ENCODE peak calls at places on chromosomes 3 and 15, in eight cellular contexts. F is thyroid gland, Y is foreskin fibroblast, S is body of pancreas, B is colonic mucosa, T is left ventricle myocardium inferior, W is HepG2, Q is uterus. O is an unnamed sample.

GRCh38 chr3:123325766-123326256 is 123.1 kb downstream of the ADCY5 start:
- DNase-seq in Y (no peak), W (no peak), F (no peak), S (no peak), T (peak; percentile 12), B (no peak), Q (no peak), O (no peak)

GRCh38 chr15:31399544-31400171 is 73.0 kb downstream of the KLF13 start:
- DNase-seq in Y (no peak), S (no peak), W (no peak), B (peak; percentile 53), T (peak; percentile 14), Q (no peak), F (no peak), O (no peak)

GRCh38 chr15:71623111-71623510 is 187.2 kb upstream of the NR2E3 start:
- DNase-seq in W (no peak), Q (no peak), T (no peak), Y (no peak), F (no peak), S (no peak), B (no peak), O (no peak)

GRCh38 chr3:55576621-55577020 is 89.5 kb upstream of the WNT5A start:
- DNase-seq in F (no peak), W (no peak), B (no peak), T (no peak), S (no peak), Y (no peak), Q (no peak), O (no peak)

GRCh38 chr15:20356444-20357138 is 185.0 kb downstream of the GOLGA6L6 start:
- DNase-seq in W (peak; percentile 45), F (peak; percentile 43), B (no peak), Q (peak; percentile 15), Y (no peak), T (peak; percentile 54), S (no peak), O (no peak)

GRCh38 chr3:195103623-195104022 is 167.3 kb downstream of the XXYLT1 start:
- DNase-seq in W (no peak), Q (no peak), T (no peak), S (no peak), F (no peak), B (no peak), Y (peak; percentile 78), O (no peak)

GRCh38 chr3:61894988-61895935 is 333.9 kb downstream of the PTPRG start:
- DNase-seq in F (peak; percentile 72), W (peak; percentile 12), Y (peak; percentile 92), T (peak; percentile 33), S (peak; percentile 79), B (peak; percentile 88), Q (peak; percentile 48), O (peak; percentile 85)

GRCh38 chr15:70160267-70160666 is 62.5 kb upstream of the TLE3 start:
- DNase-seq in Q (no peak), F (no peak), W (no peak), T (no peak), B (no peak), Y (peak; percentile 79), S (peak; percentile 52), O (no peak)

GRCh38 chr15:94168250-94168649 is 63.1 kb upstream of the MCTP2 start:
- DNase-seq in Y (no peak), B (no peak), Q (no peak), S (no peak), F (no peak), T (no peak), W (peak; percentile 6), O (no peak)

GRCh38 chr3:58612825-58613224 is 35.6 kb upstream of the FAM107A start:
- DNase-seq in Y (no peak), W (no peak), T (peak; percentile 53), S (no peak), F (no peak), B (no peak), Q (no peak), O (no peak)

GRCh38 chr3:107846282-107846852 is 244.5 kb downstream of the CD47 start:
- DNase-seq in F (peak; percentile 74), Q (peak; percentile 59), Y (peak; percentile 77), W (peak; percentile 47), S (peak; percentile 62), B (peak; percentile 64), T (peak; percentile 55), O (no peak)

GRCh38 chr15:98720577-98720976 is 72.2 kb downstream of the IGF1R start:
- DNase-seq in T (no peak), Q (no peak), F (no peak), B (no peak), W (no peak), Y (no peak), S (no peak), O (no peak)

GRCh38 chr15:77081971-77082370 is 11.1 kb upstream of the TSPAN3 start:
- DNase-seq in W (no peak), Q (no peak), S (no peak), B (no peak), F (no peak), T (no peak), Y (no peak), O (no peak)

GRCh38 chr15:77087213-77087612 is 16.3 kb upstream of the TSPAN3 start:
- DNase-seq in T (no peak), Y (no peak), W (no peak), Q (no peak), F (no peak), S (no peak), B (no peak), O (no peak)

DNA sequence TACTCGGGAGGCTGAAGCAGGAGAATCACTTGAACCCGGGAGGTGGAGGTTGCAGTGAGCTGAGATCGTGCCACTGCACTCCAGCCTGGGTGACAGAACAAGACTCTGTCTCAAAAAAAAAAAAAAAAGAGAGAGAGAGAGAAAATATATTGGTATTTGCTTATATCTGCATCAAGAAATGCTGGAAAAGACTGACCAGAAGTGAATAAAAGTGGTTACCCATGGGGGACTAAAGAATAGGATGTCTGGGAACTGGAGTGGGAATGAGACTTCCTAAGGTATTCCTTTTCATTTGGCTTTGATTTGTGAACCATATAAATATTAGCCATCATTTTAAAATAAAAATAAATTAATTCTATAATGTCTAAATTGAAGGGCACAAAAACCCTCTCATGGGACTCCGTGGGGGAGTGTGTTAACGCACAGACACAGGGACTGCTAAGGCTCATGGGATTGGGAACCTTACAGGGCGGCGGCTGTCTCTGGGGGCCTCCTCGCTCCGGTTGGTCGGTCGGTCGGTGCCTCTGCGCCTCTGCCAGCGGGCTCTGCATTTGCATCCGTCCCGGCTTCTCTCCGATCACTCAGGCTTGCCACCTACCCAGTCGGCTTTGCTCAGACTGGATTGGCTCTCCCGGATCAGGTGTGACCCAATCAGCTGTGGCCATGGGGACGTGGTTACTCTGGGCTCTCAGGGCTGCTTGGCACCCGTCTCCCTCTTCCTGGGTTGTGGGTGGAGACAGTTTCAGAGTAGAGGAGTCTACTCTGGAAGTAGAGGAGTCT is 12.7 kb upstream of the TSPAN3 start:
- DNase-seq in T (peak; percentile 78), Y (no peak), B (peak; percentile 93), S (peak; percentile 94), F (peak; percentile 96), Q (peak; percentile 51), W (peak; percentile 75), O (peak; percentile 73)
- H3K4me3 ChIP-seq in T (peak overlapping the region; percentile 58), Y (no peak overlapping the region), B (peak overlapping the region; percentile 18), S (no peak overlapping the region), F (peak overlapping the region; percentile 6), Q (no peak overlapping the region), W (no peak overlapping the region), O (peak overlapping the region; percentile 15)

DNA sequence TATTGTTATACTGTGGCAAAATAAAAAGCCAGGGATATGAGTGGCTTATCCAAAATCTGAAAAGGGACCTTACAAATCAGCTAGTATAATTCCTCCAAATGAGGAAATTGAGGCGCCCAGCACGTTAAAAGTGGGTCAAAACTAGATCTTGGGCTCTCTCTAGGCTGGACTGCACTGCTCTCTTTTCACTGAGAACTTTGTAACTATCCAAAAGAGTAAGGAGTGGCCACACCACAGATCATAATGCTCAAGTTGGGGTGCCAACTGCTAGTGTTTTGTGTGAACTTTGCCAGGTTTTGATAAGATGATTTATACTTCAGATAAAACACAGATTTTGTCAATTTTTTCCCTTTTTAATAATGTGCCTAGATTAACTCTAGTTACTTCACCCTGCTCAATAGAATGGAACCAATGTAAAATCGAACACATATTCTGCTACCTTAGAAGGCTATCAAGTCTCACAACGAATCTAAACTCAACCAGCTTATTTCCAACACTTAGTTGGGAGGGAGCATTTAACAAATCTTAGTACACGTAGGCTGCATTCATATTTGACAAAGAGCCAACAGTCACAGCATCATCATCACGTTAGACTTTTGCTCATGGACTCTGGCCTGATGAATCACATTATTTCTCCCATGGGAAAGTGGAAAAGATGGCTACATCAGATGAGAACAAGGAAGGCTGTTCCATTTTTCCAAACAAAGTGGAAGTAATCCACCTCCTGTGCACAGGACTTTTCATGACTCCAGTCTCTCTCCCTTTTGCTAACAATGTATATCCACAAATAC is 64.4 kb downstream of the ABI3BP start:
- DNase-seq in B (no peak), Q (no peak), T (no peak), W (no peak), S (peak; percentile 8), F (no peak), Y (peak; percentile 91), O (no peak)
- TF ChIP-seq CTCF in B (no peak), Q (no peak), T (no peak), W (no peak), S (no peak), F (no peak), Y (no peak), O (no peak)

GRCh38 chr3:154181127-154181691 is 60.0 kb downstream of the ARHGEF26 start:
- DNase-seq in Q (no peak), B (no peak), T (no peak), W (no peak), S (peak; percentile 6), F (peak; percentile 46), Y (no peak), O (no peak)

GRCh38 chr3:154182322-154182922 is 61.2 kb downstream of the ARHGEF26 start:
- DNase-seq in B (no peak), S (no peak), W (no peak), Y (no peak), T (no peak), Q (no peak), F (no peak), O (no peak)

GRCh38 chr3:154178172-154178571 is 57.0 kb downstream of the ARHGEF26 start:
- DNase-seq in W (no peak), B (no peak), T (no peak), Q (no peak), S (no peak), F (no peak), Y (peak; percentile 6), O (no peak)

GRCh38 chr3:154184582-154184981 is 63.4 kb downstream of the ARHGEF26 start:
- DNase-seq in T (no peak), W (no peak), Y (no peak), Q (no peak), B (peak; percentile 27), S (no peak), F (no peak), O (no peak)

DNA sequence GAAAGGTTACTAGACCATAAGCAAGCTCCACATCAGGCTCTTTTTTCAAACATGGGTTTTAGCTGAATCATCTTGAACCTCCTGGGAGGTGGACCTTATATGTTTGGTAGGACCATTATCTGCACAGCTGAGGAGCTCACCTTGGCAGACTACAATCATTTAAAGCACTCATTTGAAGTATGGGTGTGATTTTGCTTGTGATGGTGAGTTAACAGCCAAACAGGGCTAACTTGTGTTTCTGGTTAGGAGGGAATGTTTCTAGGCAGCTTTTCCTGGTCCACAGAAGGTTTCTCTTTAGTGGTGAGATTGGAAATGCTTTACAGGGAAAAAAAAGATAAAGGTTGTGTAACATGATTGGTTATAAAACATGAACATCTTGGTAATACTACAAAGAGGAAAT is 61.8 kb downstream of the ARHGEF26 start:
- DNase-seq in B (no peak), S (no peak), F (no peak), Q (no peak), W (no peak), Y (no peak), T (no peak), O (no peak)
- H3K4me3 ChIP-seq in B (no peak overlapping the region), S (no peak overlapping the region), F (no peak overlapping the region), Q (no peak overlapping the region), W (no peak overlapping the region), Y (no peak overlapping the region), T (no peak overlapping the region), O (no peak overlapping the region)

GRCh38 chr3:196547067-196547466 is 21.3 kb downstream of the WDR53 start:
- DNase-seq in B (no peak), Y (no peak), S (no peak), F (no peak), Q (no peak), T (no peak), W (no peak), O (no peak)
- TF ChIP-seq CTCF in B (no peak), Y (no peak), S (no peak), F (no peak), Q (no peak), T (no peak), W (no peak), O (no peak)